ENCODE peak calls at places on chromosomes 7 and 10, in seven cellular contexts. Q is progenitor cell of endocrine pancreas; C is activated gamma-delta T cell treated with anti-CD3 and anti-CD28 coated beads, Interleukin-2, amount 50 U/mL, for 16 hours; A is HEK293T; U is activated naive CD4-positive, alpha-beta T cell; K is LoVo; D is HCT116. T is an unnamed sample.

GRCh38 chr10:119634219-119634544 is 17.0 kb upstream of the BAG3 start:
- DNase-seq in C (no peak), K (no peak), A (no peak), D (no peak), Q (no peak), U (no peak), T (no peak)

GRCh38 chr10:117896517-117896916 is 150.2 kb downstream of the RAB11FIP2 start:
- DNase-seq in U (no peak), D (no peak), A (no peak), C (no peak), Q (no peak), K (no peak), T (no peak)

GRCh38 chr10:47365561-47365960 is 17.4 kb downstream of the RBP3 start:
- DNase-seq in A (no peak), C (no peak), Q (no peak), D (no peak), K (no peak), U (no peak), T (no peak)

GRCh38 chr7:47266131-47266706 is 315.7 kb downstream of the TNS3 start:
- DNase-seq in C (no peak), U (no peak), K (peak; percentile 79), Q (peak; percentile 52), A (peak; percentile 67), D (peak; percentile 32), T (peak; percentile 52)

GRCh38 chr10:31083765-31084184 is 52.1 kb upstream of the ZNF438 start:
- DNase-seq in U (no peak), A (peak; percentile 39), K (peak; percentile 59), Q (no peak), C (peak; percentile 42), D (peak; percentile 72), T (peak; percentile 43)

GRCh38 chr10:131644287-131644686 is 256.5 kb upstream of the PPP2R2D start:
- DNase-seq in A (no peak), C (no peak), D (no peak), Q (no peak), U (no peak), K (no peak), T (no peak)

GRCh38 chr10:18418579-18419210 is 232.7 kb downstream of the NSUN6 start:
- DNase-seq in C (no peak), D (no peak), K (no peak), A (no peak), U (no peak), Q (no peak), T (no peak)

GRCh38 chr7:39510738-39511372 is 55.3 kb upstream of the YAE1 start:
- DNase-seq in C (no peak), A (no peak), D (no peak), U (no peak), K (no peak), Q (no peak), T (no peak)

GRCh38 chr10:76939862-76940495 is 697.6 kb downstream of the KCNMA1 start:
- DNase-seq in K (no peak), U (no peak), A (no peak), C (no peak), D (no peak), Q (no peak), T (no peak)

GRCh38 chr7:12809476-12809875 is 122.0 kb downstream of the ARL4A start:
- DNase-seq in K (no peak), C (no peak), D (no peak), U (no peak), A (no peak), Q (no peak), T (no peak)

GRCh38 chr7:17939111-17939669 is 1.1 kb downstream of the SNX13 start:
- DNase-seq in A (peak; percentile 13), C (no peak), Q (no peak), K (peak; percentile 42), D (no peak), U (no peak), T (no peak)

T was measured in NCI-H460.